ENCODE peak calls at places on chromosome 10, in five cellular contexts. T, N, S, J and P are unnamed samples.

GRCh38 chr10:79476645-79477044 is 31.2 kb upstream of the ZCCHC24 start:
- DNase-seq in T (no peak), N (no peak), S (no peak), J (no peak), P (no peak)

GRCh38 chr10:124588736-124589451 is 127.3 kb downstream of the LHPP start:
- DNase-seq in T (no peak), N (no peak), S (peak; percentile 74), J (no peak), P (no peak)

GRCh38 chr10:3251172-3251571 is 78.6 kb upstream of the PITRM1 start:
- DNase-seq in T (no peak), N (no peak), S (no peak), J (no peak), P (no peak)

GRCh38 chr10:7407368-7408002 is 3.3 kb downstream of the SFMBT2 start:
- DNase-seq in T (no peak), N (no peak), S (peak; percentile 70), J (peak; percentile 59), P (peak; percentile 35)

GRCh38 chr10:9789996-9790395 is 1227.7 kb upstream of the CELF2 start:
- DNase-seq in T (no peak), N (no peak), S (no peak), J (no peak), P (no peak)

GRCh38 chr10:97788552-97789442 is 17.0 kb upstream of the SFRP5 start:
- DNase-seq in T (no peak), N (peak; percentile 52), S (no peak), J (no peak), P (no peak)

GRCh38 chr10:72625276-72625607 is 637 bp downstream of the MICU1 start:
- DNase-seq in T (no peak), N (peak; percentile 25), S (peak; percentile 58), J (no peak), P (no peak)

GRCh38 chr10:129759214-129760002 is 204.7 kb downstream of the EBF3 start:
- DNase-seq in T (no peak), N (no peak), S (no peak), J (peak; percentile 33), P (peak; percentile 16)

GRCh38 chr10:45513586-45513985 is 139.6 kb downstream of the ALOX5 start:
- DNase-seq in T (no peak), N (no peak), S (no peak), J (no peak), P (no peak)

GRCh38 chr10:91683976-91684375 is 51.1 kb upstream of the PPP1R3C start:
- DNase-seq in T (no peak), N (peak; percentile 22), S (peak; percentile 82), J (no peak), P (no peak)

GRCh38 chr10:58282615-58283014 is 13.7 kb downstream of the CISD1 start:
- DNase-seq in T (no peak), N (peak; percentile 78), S (no peak), J (no peak), P (no peak)

GRCh38 chr10:97761331-97761865 is 10.4 kb downstream of the SFRP5 start:
- DNase-seq in T (no peak), N (no peak), S (no peak), J (no peak), P (no peak)

GRCh38 chr10:35574924-35575352 is 30.2 kb upstream of the GJD4 start:
- DNase-seq in T (no peak), N (no peak), S (peak; percentile 91), J (peak; percentile 61), P (peak; percentile 53)

GRCh38 chr10:69439350-69439739 is 11.9 kb upstream of the TSPAN15 start:
- DNase-seq in T (no peak), N (no peak), S (no peak), J (no peak), P (no peak)

GRCh38 chr10:47160967-47161366 is 139.0 kb upstream of the GDF10 start:
- DNase-seq in T (no peak), N (no peak), S (no peak), J (no peak), P (no peak)

GRCh38 chr10:113060221-113061053 is 110.4 kb downstream of the TCF7L2 start:
- DNase-seq in T (no peak), N (no peak), S (peak; percentile 65), J (no peak), P (no peak)

GRCh38 chr10:26727005-26727404 is 29.5 kb downstream of the PDSS1 start:
- DNase-seq in T (no peak), N (no peak), S (no peak), J (no peak), P (no peak)

GRCh38 chr10:27783660-27784059 is 38.0 kb upstream of the MKX start:
- DNase-seq in T (peak; percentile 36), N (peak; percentile 69), S (peak; percentile 53), J (no peak), P (peak; percentile 66)

GRCh38 chr10:121365566-121365965 is 232.7 kb downstream of the FGFR2 start:
- DNase-seq in T (no peak), N (no peak), S (no peak), J (no peak), P (no peak)

GRCh38 chr10:67602268-67602950 is 93.6 kb downstream of the CTNNA3 start:
- DNase-seq in T (no peak), N (no peak), S (peak; percentile 25), J (no peak), P (no peak)

GRCh38 chr10:131843089-131843595 is 57.7 kb upstream of the PPP2R2D start:
- DNase-seq in T (no peak), N (no peak), S (no peak), J (no peak), P (peak; percentile 12)

GRCh38 chr10:131843881-131844284 is 56.9 kb upstream of the PPP2R2D start:
- DNase-seq in T (no peak), N (no peak), S (no peak), J (no peak), P (peak; percentile 18)

GRCh38 chr10:131845505-131846223 is 55.1 kb upstream of the PPP2R2D start:
- DNase-seq in T (no peak), N (no peak), S (no peak), J (peak; percentile 24), P (peak; percentile 13)

GRCh38 chr10:131846224-131847101 is 54.3 kb upstream of the PPP2R2D start:
- DNase-seq in T (no peak), N (no peak), S (no peak), J (peak; percentile 41), P (peak; percentile 24)

GRCh38 chr10:131844546-131845084 is 56.2 kb upstream of the PPP2R2D start:
- DNase-seq in T (no peak), N (no peak), S (no peak), J (peak; percentile 22), P (peak; percentile 12)
- H2BK12ac ChIP-seq in T (no peak overlapping the region), N (no peak overlapping the region), S (no peak overlapping the region), J (no peak overlapping the region), P (no peak overlapping the region)

DNA sequence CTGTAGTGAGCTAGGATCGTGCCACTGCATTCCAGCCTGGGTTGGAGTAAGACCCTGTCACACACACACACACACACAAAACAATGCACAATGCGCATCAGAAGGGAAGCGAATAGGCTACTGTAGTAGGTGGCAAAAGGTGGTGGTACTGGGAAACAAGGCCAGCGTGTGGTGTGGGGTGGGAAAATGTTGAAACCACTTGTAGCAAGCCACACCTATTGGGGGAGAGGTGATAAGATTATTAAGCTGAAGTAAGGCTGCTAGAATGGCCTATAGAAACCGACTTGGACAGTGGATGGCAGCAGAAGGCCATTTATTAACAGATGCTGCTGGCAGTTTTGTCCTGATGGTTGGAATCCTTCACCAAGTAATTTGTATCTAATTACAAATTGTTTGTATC is 7.2 kb upstream of the CHCHD1 start:
- DNase-seq in T (no peak), N (no peak), S (peak; percentile 43), J (no peak), P (no peak)
- H2AK5ac ChIP-seq in T (no peak overlapping the region), N (no peak overlapping the region), S (no peak overlapping the region), J (no peak overlapping the region), P (no peak overlapping the region)

GRCh38 chr10:77620731-77621130 is 16.9 kb downstream of the KCNMA1 start:
- DNase-seq in T (no peak), N (no peak), S (no peak), J (no peak), P (no peak)

GRCh38 chr10:77625379-77625778 is 12.2 kb downstream of the KCNMA1 start:
- DNase-seq in T (no peak), N (no peak), S (no peak), J (no peak), P (no peak)

GRCh38 chr10:77619964-77620703 is 17.5 kb downstream of the KCNMA1 start:
- DNase-seq in T (no peak), N (no peak), S (no peak), J (no peak), P (no peak)

GRCh38 chr10:77626266-77626935 is 11.2 kb downstream of the KCNMA1 start:
- DNase-seq in T (no peak), N (no peak), S (peak; percentile 52), J (no peak), P (no peak)

DNA sequence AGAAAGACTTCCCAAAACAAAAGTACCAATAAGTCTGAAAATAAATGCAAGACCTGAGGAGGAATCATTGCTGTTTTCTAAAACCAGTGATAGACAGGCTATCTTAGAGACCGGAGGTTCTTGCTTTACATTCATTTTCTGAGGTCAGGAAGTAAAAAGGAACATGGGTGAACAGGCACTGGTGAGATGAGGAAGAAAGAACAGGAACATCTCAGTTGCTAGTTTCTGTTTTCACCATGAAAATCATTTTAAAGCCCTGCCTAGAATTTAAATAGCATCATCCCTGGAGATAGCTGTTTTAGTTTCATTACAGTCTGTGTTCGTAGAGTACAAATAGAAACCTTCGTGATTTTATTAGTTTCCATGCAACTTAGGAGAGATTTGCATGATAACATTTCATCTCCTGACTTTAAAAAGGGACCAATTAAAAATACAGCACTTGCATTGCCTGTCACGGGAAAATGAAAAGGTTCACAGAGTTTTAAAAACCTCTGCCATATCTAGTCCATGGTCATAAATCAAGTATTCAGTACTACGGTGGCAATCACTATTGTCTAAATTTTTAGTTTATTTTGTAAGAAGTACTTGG is 14.7 kb downstream of the KCNMA1 start:
- DNase-seq in T (no peak), N (no peak), S (no peak), J (no peak), P (no peak)
- H3K14ac ChIP-seq in T (no peak overlapping the region), N (no peak overlapping the region), S (no peak overlapping the region), J (no peak overlapping the region), P (no peak overlapping the region)

DNA sequence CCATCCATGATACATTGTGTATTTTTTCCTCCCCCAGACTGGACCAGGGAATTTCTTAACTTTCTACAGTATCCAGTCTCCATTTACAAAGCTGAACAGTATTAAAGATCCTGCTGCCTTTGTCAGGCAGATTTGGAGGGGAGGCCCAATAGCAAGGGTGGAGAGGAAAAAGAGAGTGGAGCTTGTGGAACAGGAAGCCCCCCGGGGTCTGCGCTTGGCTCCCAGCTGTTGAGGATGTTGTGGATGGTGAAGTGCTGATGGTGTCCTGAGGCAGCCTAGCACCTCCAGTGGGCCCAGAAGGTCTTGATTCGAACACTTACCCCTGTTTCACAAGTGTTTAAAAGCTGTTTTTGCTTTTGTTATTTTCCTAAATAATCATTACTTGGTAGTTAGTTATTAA is 29.5 kb upstream of the MTPAP start:
- DNase-seq in T (no peak), N (no peak), S (peak; percentile 26), J (no peak), P (peak; percentile 70)
- H2BK12ac ChIP-seq in T (no peak overlapping the region), N (no peak overlapping the region), S (no peak overlapping the region), J (no peak overlapping the region), P (no peak overlapping the region)

DNA sequence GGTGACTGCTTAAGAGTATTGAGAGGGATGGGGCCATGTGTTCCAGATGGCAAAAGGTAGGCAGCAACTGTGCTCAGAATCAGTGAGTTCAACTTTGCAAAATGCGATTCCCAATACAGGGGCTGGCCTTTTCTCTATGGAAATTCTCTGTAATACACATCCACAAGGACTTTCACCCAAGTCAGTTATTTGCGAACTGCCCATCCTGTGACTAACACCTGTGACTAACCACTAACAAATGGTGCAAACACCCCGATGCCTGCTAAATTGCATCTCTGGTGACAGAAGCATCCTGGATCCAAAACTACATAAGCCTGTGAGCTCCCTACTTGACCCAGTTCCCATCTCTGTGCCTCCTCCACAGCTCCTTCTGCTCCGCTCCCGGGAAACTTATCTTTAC is 9.0 kb upstream of the CUZD1 start:
- DNase-seq in T (no peak), N (peak; percentile 2), S (peak; percentile 28), J (no peak), P (no peak)
- H2AK5ac ChIP-seq in T (no peak overlapping the region), N (no peak overlapping the region), S (no peak overlapping the region), J (no peak overlapping the region), P (no peak overlapping the region)